ENCODE peak calls at places on chromosomes 2 and 18, in seven cellular contexts. X is OCI-LY7, V is mammary epithelial cell, H is K562, O is A673, W is thyroid gland, T is GM23248. U is an unnamed sample.

GRCh38 chr2:609520-610280 is 67.5 kb downstream of the TMEM18 start:
- DNase-seq in X (no peak), V (no peak), H (no peak), O (no peak), W (no peak), T (no peak), U (no peak)

GRCh38 chr18:9743200-9744016 is 35.3 kb downstream of the RAB31 start:
- DNase-seq in X (no peak), V (peak; percentile 95), H (peak; percentile 86), O (peak; percentile 73), W (no peak), T (peak; percentile 96), U (no peak)

GRCh38 chr18:31498450-31499156 is 626 bp downstream of the DSG2 start:
- DNase-seq in X (no peak), V (peak; percentile 70), H (peak; percentile 56), O (no peak), W (peak; percentile 49), T (no peak), U (no peak)

GRCh38 chr18:63132819-63133200 is 186.8 kb downstream of the BCL2 start:
- DNase-seq in X (no peak), V (no peak), H (no peak), O (no peak), W (peak; percentile 85), T (no peak), U (no peak)

GRCh38 chr2:18272148-18272494 is 288.3 kb downstream of the RDH14 start:
- DNase-seq in X (no peak), V (no peak), H (no peak), O (no peak), W (no peak), T (no peak), U (no peak)

GRCh38 chr18:44859751-44860458 is 179.2 kb downstream of the SETBP1 start:
- DNase-seq in X (no peak), V (no peak), H (no peak), O (no peak), W (no peak), T (no peak), U (no peak)

GRCh38 chr18:45837283-45838070 is 12.0 kb downstream of the SIGLEC15 start:
- DNase-seq in X (no peak), V (no peak), H (no peak), O (peak; percentile 53), W (peak; percentile 32), T (peak; percentile 83), U (peak; percentile 79)

GRCh38 chr2:229768235-229768634 is 53.9 kb upstream of the DNER start:
- DNase-seq in X (no peak), V (no peak), H (no peak), O (no peak), W (no peak), T (no peak), U (no peak)

GRCh38 chr2:42359304-42359749 is 1.7 kb downstream of the COX7A2L start:
- DNase-seq in X (peak; percentile 24), V (peak; percentile 26), H (no peak), O (no peak), W (no peak), T (peak; percentile 46), U (no peak)

GRCh38 chr2:83650897-83651296 is 808.2 kb downstream of the SUCLG1 start:
- DNase-seq in X (no peak), V (no peak), H (no peak), O (no peak), W (no peak), T (peak; percentile 61), U (no peak)

GRCh38 chr18:24094561-24094960 is 44.3 kb upstream of the CABYR start:
- DNase-seq in X (peak; percentile 16), V (no peak), H (no peak), O (no peak), W (no peak), T (peak; percentile 7), U (no peak)

GRCh38 chr2:101617786-101618185 is 79.7 kb upstream of the MAP4K4 start:
- DNase-seq in X (no peak), V (no peak), H (no peak), O (peak; percentile 13), W (peak; percentile 18), T (no peak), U (no peak)

GRCh38 chr2:101975171-101975870 is 16.4 kb upstream of the IL1R2 start:
- DNase-seq in X (no peak), V (no peak), H (no peak), O (no peak), W (no peak), T (no peak), U (no peak)

GRCh38 chr18:22778996-22779395 is 154.1 kb upstream of the RBBP8 start:
- DNase-seq in X (no peak), V (no peak), H (no peak), O (peak; percentile 62), W (peak; percentile 37), T (no peak), U (no peak)

GRCh38 chr2:96949701-96950350 is 36.6 kb downstream of the FAM178B start:
- DNase-seq in X (no peak), V (no peak), H (no peak), O (no peak), W (no peak), T (no peak), U (peak; percentile 32)

GRCh38 chr2:99775585-99775984 is 285.8 kb upstream of the REV1 start:
- DNase-seq in X (no peak), V (no peak), H (no peak), O (no peak), W (no peak), T (peak; percentile 60), U (no peak)

GRCh38 chr2:72134408-72134996 is 13.2 kb downstream of the CYP26B1 start:
- DNase-seq in X (no peak), V (no peak), H (no peak), O (no peak), W (no peak), T (no peak), U (no peak)

GRCh38 chr2:47259829-47260228 is 104.7 kb upstream of the STPG4 start:
- DNase-seq in X (no peak), V (no peak), H (no peak), O (no peak), W (no peak), T (no peak), U (no peak)

GRCh38 chr2:239736358-239737143 is 288.6 kb downstream of the NDUFA10 start:
- DNase-seq in X (no peak), V (no peak), H (no peak), O (no peak), W (no peak), T (no peak), U (no peak)

GRCh38 chr2:142875642-142876041 is 1.8 kb upstream of the KYNU start:
- DNase-seq in X (no peak), V (peak; percentile 81), H (no peak), O (no peak), W (no peak), T (peak; percentile 10), U (no peak)

GRCh38 chr2:54975175-54975574 is 75.1 kb downstream of the RTN4 start:
- DNase-seq in X (no peak), V (no peak), H (no peak), O (no peak), W (no peak), T (no peak), U (no peak)
- H3K36me3 ChIP-seq in X (peaks cover 83% of the 10 kb centered on the region), V (peaks cover 25% of the 10 kb centered on the region), H (peaks cover 81% of the 10 kb centered on the region), O (peaks cover 36% of the 10 kb centered on the region), W (no peaks in the 10 kb centered on the region), T (peaks cover 63% of the 10 kb centered on the region), U (peaks cover 26% of the 10 kb centered on the region)

GRCh38 chr2:20141806-20142205 is 83.1 kb downstream of the SDC1 start:
- DNase-seq in X (no peak), V (no peak), H (no peak), O (no peak), W (no peak), T (no peak), U (no peak)
- H3K36me3 ChIP-seq in X (no peaks in the 10 kb centered on the region), V (no peaks in the 10 kb centered on the region), H (no peaks in the 10 kb centered on the region), O (no peaks in the 10 kb centered on the region), W (no peaks in the 10 kb centered on the region), T (no peaks in the 10 kb centered on the region), U (no peaks in the 10 kb centered on the region)

GRCh38 chr2:120765031-120765910 is 29.6 kb downstream of the GLI2 start:
- DNase-seq in X (no peak), V (no peak), H (no peak), O (no peak), W (peak; percentile 13), T (no peak), U (peak; percentile 46)
- H3K36me3 ChIP-seq in X (no peaks in the 10 kb centered on the region), V (no peaks in the 10 kb centered on the region), H (no peaks in the 10 kb centered on the region), O (no peaks in the 10 kb centered on the region), W (no peaks in the 10 kb centered on the region), T (no peaks in the 10 kb centered on the region), U (no peaks in the 10 kb centered on the region)

GRCh38 chr2:237577956-237578870 is 11.8 kb downstream of the PRLH start:
- DNase-seq in X (no peak), V (no peak), H (no peak), O (no peak), W (no peak), T (no peak), U (peak; percentile 15)
- H3K36me3 ChIP-seq in X (no peaks in the 10 kb centered on the region), V (no peaks in the 10 kb centered on the region), H (no peaks in the 10 kb centered on the region), O (no peaks in the 10 kb centered on the region), W (no peaks in the 10 kb centered on the region), T (no peaks in the 10 kb centered on the region), U (no peaks in the 10 kb centered on the region)

GRCh38 chr2:171595456-171595855 is 73.2 kb downstream of the CYBRD1 start:
- DNase-seq in X (no peak), V (no peak), H (no peak), O (no peak), W (no peak), T (peak; percentile 43), U (no peak)
- H3K36me3 ChIP-seq in X (no peaks in the 10 kb centered on the region), V (no peaks in the 10 kb centered on the region), H (no peaks in the 10 kb centered on the region), O (no peaks in the 10 kb centered on the region), W (no peaks in the 10 kb centered on the region), T (no peaks in the 10 kb centered on the region), U (no peaks in the 10 kb centered on the region)

GRCh38 chr2:105052773-105053172 is 14.9 kb downstream of the MRPS9 start:
- DNase-seq in X (no peak), V (no peak), H (peak; percentile 54), O (no peak), W (no peak), T (no peak), U (no peak)
- H3K36me3 ChIP-seq in X (peaks cover 67% of the 10 kb centered on the region), V (peaks cover 6% of the 10 kb centered on the region), H (peaks cover 28% of the 10 kb centered on the region), O (peaks cover 16% of the 10 kb centered on the region), W (peaks cover 8% of the 10 kb centered on the region), T (peaks cover 14% of the 10 kb centered on the region), U (peaks cover 8% of the 10 kb centered on the region)

GRCh38 chr2:216121255-216121654 is 12.1 kb downstream of the XRCC5 start:
- DNase-seq in X (no peak), V (no peak), H (no peak), O (no peak), W (no peak), T (no peak), U (no peak)
- H3K36me3 ChIP-seq in X (peaks cover 100% of the 10 kb centered on the region), V (peaks cover 62% of the 10 kb centered on the region), H (peaks cover 99% of the 10 kb centered on the region), O (peaks cover 99% of the 10 kb centered on the region), W (peaks cover 61% of the 10 kb centered on the region), T (peaks cover 97% of the 10 kb centered on the region), U (peaks cover 100% of the 10 kb centered on the region)